ENCODE peak calls at places on chromosomes 4 and X, in six cellular contexts. C is progenitor cell of endocrine pancreas, X is foreskin fibroblast, W is sigmoid colon, B is Calu3, L is lower leg skin. D is an unnamed sample.
A peak's percentile ranks its signal among the peaks of the same experiment; 100 is the strongest.

GRCh38 chrX:53262189-53262917 is 19.0 kb downstream of the IQSEC2 start:
- DNase-seq in C (no peak), X (no peak), W (peak; percentile 47), B (no peak), L (no peak), D (no peak)

GRCh38 chr4:123838426-123838825 is 441.8 kb downstream of the SPRY1 start:
- DNase-seq in C (no peak), X (peak; percentile 60), W (no peak), B (no peak), L (no peak), D (no peak)

GRCh38 chr4:88865051-88865450 is 167.4 kb upstream of the NAP1L5 start:
- DNase-seq in C (no peak), X (peak; percentile 26), W (no peak), B (no peak), L (no peak), D (no peak)

GRCh38 chrX:2397229-2397628 is 103.5 kb downstream of the DHRSX start:
- DNase-seq in C (no peak), X (no peak), W (no peak), B (no peak), L (no peak), D (no peak)

GRCh38 chrX:20237864-20238263 is 28.8 kb downstream of the RPS6KA3 start:
- DNase-seq in C (no peak), X (no peak), W (no peak), B (no peak), L (no peak), D (no peak)

GRCh38 chrX:13090261-13091110 is 46.1 kb upstream of the FAM9C start:
- DNase-seq in C (no peak), X (peak; percentile 45), W (no peak), B (no peak), L (no peak), D (no peak)

GRCh38 chrX:116961872-116962582 is 499.3 kb upstream of the CT83 start:
- DNase-seq in C (no peak), X (peak; percentile 3), W (no peak), B (no peak), L (no peak), D (no peak)

GRCh38 chr4:121879135-121879534 is 8.9 kb upstream of the BBS7 start:
- DNase-seq in C (no peak), X (no peak), W (no peak), B (no peak), L (no peak), D (no peak)

GRCh38 chrX:111095974-111096870 is at the start of gene PAK3:
- DNase-seq in C (peak; percentile 47), X (peak; percentile 15), W (peak; percentile 84), B (peak; percentile 12), L (peak; percentile 18), D (no peak)

GRCh38 chr4:26116057-26116456 is 202.0 kb downstream of the SMIM20 start:
- DNase-seq in C (no peak), X (peak; percentile 48), W (no peak), B (no peak), L (no peak), D (no peak)

GRCh38 chrX:133921764-133922389 is 63.5 kb downstream of the GPC3 start:
- DNase-seq in C (peak; percentile 24), X (peak; percentile 44), W (no peak), B (peak; percentile 75), L (no peak), D (no peak)

GRCh38 chr4:152074573-152074972 is 313.8 kb upstream of the GATB start:
- DNase-seq in C (no peak), X (no peak), W (no peak), B (no peak), L (no peak), D (no peak)

GRCh38 chrX:150761819-150762216 is 68.6 kb downstream of the MTMR1 start:
- DNase-seq in C (no peak), X (no peak), W (no peak), B (no peak), L (no peak), D (no peak)

GRCh38 chr4:107278791-107279481 is 242.8 kb upstream of the DKK2 start:
- DNase-seq in C (no peak), X (peak; percentile 64), W (no peak), B (no peak), L (no peak), D (no peak)

GRCh38 chr4:184807261-184807660 is 18.5 kb downstream of the ACSL1 start:
- DNase-seq in C (no peak), X (no peak), W (no peak), B (no peak), L (no peak), D (no peak)

GRCh38 chrX:107734646-107735045 is 40.9 kb downstream of the TSC22D3 start:
- DNase-seq in C (no peak), X (no peak), W (no peak), B (no peak), L (no peak), D (no peak)

GRCh38 chrX:100895365-100896075 is 21.4 kb upstream of the NOX1 start:
- DNase-seq in C (no peak), X (peak; percentile 66), W (no peak), B (peak; percentile 49), L (peak; percentile 28), D (no peak)

GRCh38 chr4:39435875-39436563 is 22.7 kb downstream of the RPL9 start:
- DNase-seq in C (no peak), X (no peak), W (no peak), B (no peak), L (no peak), D (no peak)

GRCh38 chrX:15849555-15849954 is 5.1 kb downstream of the AP1S2 start:
- DNase-seq in C (no peak), X (peak; percentile 27), W (no peak), B (peak; percentile 24), L (no peak), D (no peak)

GRCh38 chrX:102765794-102766193 is 45.3 kb downstream of the GPRASP3 start:
- DNase-seq in C (no peak), X (peak; percentile 89), W (peak; percentile 88), B (no peak), L (peak; percentile 19), D (no peak)

GRCh38 chr4:110361921-110362320 is 114.0 kb upstream of the ENPEP start:
- DNase-seq in C (no peak), X (peak; percentile 12), W (no peak), B (peak; percentile 16), L (no peak), D (no peak)

DNA sequence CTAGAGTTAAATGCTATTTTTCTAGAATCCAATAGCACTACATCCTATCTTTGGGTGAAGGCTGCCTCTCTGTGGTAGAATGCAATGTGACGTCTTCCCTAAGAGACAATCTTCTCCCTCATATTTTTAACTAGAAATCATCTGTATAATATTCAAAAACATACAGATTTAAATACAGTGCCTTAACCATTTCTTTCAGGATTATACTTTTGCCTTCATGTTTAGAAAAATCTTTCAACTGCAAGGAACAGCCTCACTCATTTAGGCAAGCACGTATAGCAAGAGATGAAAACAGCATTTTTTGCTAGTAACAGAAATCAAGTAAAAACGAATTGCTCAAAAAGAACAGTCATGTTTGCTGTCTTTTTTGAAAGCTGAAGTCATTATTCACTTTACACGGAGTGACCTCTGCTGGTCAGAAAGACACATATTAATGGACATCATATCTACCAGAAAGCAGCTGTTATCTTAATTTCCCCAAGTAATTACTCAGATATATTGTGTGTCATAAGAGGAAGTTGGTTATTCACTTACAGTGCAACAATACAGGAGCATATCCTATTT is 422.3 kb downstream of the STPG2 start:
- DNase-seq in C (no peak), X (no peak), W (no peak), B (peak; percentile 2), L (no peak), D (no peak)
- TF ChIP-seq CTCF in C (peak; percentile 55), X (no peak), W (no peak), B (no peak), L (no peak), D (no peak)

DNA sequence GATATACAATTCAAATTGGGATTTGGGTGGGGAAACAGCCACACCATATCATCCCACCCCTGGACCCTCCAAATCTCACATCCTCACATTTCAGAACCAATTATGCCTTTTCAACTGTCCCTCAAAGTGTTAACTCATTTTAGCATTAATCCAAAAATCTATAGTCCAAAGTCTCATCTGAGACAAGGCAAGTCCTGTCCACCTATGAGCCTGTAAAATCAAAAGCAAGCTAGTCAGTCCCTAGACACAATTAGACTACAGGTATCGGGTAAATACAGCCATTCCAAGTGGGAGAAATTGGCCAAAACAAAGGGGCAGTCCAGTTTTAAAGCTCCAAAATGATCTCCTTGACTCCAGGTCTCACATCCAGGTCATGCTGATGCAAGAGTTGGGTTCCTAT is 128.0 kb downstream of the NBDY start:
- DNase-seq in C (no peak), X (no peak), W (no peak), B (no peak), L (no peak), D (no peak)
- TF ChIP-seq CTCF in C (no peak), X (no peak), W (no peak), B (no peak), L (no peak), D (no peak)

DNA sequence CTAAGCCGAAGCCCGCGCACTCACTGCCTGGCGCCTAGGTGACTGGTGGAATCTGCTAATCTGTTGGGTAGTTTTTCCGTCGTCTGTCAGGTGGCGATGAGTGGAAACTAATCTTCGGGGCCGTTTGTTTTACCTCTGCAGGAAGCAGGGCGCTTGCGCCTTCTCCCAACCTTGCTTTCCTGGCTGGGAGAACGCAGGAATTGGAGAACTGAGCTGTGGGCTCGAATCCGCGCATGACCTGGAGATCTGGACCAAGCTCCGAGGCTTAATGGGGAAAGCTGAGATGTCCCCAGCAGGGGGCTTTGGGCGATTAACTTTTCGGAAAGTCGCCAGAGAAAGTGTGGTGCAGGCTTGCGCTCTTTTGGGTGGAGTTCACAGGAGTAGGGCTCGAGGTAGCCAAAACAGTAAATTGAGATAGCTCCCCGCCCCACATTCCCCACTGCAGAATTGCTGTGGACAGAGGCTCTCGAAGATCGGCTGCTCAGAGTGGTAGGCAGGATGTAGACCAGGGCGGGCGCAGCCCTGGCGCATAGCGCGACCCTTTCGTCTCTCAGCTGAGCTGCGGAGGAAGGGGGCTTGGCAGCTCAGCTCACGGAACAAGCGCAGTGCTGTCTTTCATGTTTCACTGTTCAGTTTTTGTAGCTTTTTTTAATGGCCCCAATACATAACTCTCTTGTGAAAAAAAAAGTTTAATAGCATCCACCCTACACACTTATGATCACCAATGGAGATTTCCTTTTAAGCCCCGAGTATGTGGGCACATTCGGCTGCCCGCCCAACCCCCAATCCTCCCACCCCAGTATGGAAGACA is 2.7 kb upstream of the FGF5 start:
- DNase-seq in C (no peak), X (peak; percentile 49), W (no peak), B (no peak), L (no peak), D (no peak)
- TF ChIP-seq CTCF in C (peak; percentile 24), X (no peak), W (no peak), B (no peak), L (no peak), D (no peak)

DNA sequence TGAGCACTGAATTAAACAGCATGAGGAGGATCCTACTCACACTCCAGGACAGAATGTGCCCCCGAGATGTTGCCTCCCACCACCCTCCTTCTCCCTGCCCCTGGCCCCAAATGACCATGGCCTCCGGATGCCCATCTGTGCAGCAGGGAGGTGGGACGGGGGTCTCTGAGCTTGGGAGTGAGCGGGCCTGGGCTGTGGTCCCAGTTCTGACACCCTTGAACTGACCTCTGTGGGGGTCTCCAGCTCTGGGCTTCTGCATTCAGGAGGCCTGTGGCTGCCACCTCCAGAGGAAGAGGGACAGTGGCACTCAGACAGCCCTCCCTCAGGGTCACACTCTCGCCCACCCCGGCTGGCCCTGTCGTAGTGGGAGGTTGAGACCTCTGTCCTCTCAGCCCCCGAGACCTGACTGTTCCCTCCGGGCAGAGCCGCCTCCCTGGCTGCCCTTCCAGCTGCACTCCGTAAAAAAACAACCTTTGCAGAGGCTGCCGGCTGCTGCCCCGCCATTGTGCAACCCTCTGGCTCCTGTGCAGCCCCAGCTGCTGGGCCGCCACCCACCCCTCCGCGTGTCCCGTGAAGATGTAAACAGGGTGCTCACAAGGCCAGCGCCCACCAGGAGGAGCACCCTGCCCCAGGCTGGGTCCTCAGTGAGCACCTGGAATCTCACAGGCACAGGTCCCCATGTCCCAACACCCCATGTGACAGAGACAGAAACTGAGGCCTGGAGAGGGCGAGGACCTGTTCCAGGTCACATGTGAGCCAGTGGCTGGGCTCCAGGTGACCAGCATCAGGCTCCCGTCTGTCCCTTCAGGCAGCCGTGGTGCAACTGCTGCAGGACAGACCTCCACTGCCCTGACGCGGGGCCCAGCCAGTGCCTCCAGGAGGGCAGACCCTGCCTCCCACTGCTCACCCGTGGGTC is 39.6 kb downstream of the HTRA3 start:
- DNase-seq in C (no peak), X (peak; percentile 46), W (peak; percentile 90), B (no peak), L (peak; percentile 39), D (no peak)
- TF ChIP-seq CTCF in C (no peak), X (no peak), W (peak; percentile 7), B (no peak), L (no peak), D (no peak)